ENCODE peak calls at places on chromosomes 11 and 22, in ten cellular contexts. One of them, this sample, is unnamed.

GRCh38 chr11:57476883-57477506 is 16.7 kb downstream of the RTN4RL2 start:
- DNase-seq in NCI-H748 treated with DMSO at 0.1 percent for 48 hours: no peak
- DNase-seq in neural crest cell: no peak
- DNase-seq in Karpas-422: peak
- DNase-seq in NCI-H1092 treated with DMSO at 0.1 percent for 48 hours: no peak
- DNase-seq in SHP77: no peak
- DNase-seq in endodermal cell: peak
- DNase-seq in activated T-cell treated with anti-CD3 and anti-CD28 coated beads for 1 hour: no peak
- DNase-seq in germinal center: peak
- DNase-seq in suprapubic skin: no peak
- DNase-seq in this sample: peak

GRCh38 chr11:3231851-3232744 is at the start of gene MRGPRE:
- DNase-seq in NCI-H748 treated with DMSO at 0.1 percent for 48 hours: no peak
- DNase-seq in neural crest cell: no peak
- DNase-seq in Karpas-422: no peak
- DNase-seq in NCI-H1092 treated with DMSO at 0.1 percent for 48 hours: peak
- DNase-seq in SHP77: peak
- DNase-seq in endodermal cell: peak
- DNase-seq in activated T-cell treated with anti-CD3 and anti-CD28 coated beads for 1 hour: no peak
- DNase-seq in germinal center: no peak
- DNase-seq in suprapubic skin: peak
- DNase-seq in this sample: peak

GRCh38 chr11:9906043-9906791 is 242.3 kb downstream of the SWAP70 start:
- DNase-seq in NCI-H748 treated with DMSO at 0.1 percent for 48 hours: no peak
- DNase-seq in neural crest cell: no peak
- DNase-seq in Karpas-422: no peak
- DNase-seq in NCI-H1092 treated with DMSO at 0.1 percent for 48 hours: no peak
- DNase-seq in SHP77: no peak
- DNase-seq in endodermal cell: peak
- DNase-seq in activated T-cell treated with anti-CD3 and anti-CD28 coated beads for 1 hour: no peak
- DNase-seq in germinal center: no peak
- DNase-seq in suprapubic skin: no peak
- DNase-seq in this sample: no peak

GRCh38 chr22:35611891-35612576 is 5.1 kb downstream of the MB start:
- DNase-seq in NCI-H748 treated with DMSO at 0.1 percent for 48 hours: no peak
- DNase-seq in neural crest cell: no peak
- DNase-seq in Karpas-422: no peak
- DNase-seq in NCI-H1092 treated with DMSO at 0.1 percent for 48 hours: no peak
- DNase-seq in SHP77: no peak
- DNase-seq in endodermal cell: no peak
- DNase-seq in activated T-cell treated with anti-CD3 and anti-CD28 coated beads for 1 hour: no peak
- DNase-seq in germinal center: peak
- DNase-seq in suprapubic skin: no peak
- DNase-seq in this sample: no peak

GRCh38 chr11:58928082-58928574 is 11.2 kb upstream of the GLYATL1 start:
- DNase-seq in NCI-H748 treated with DMSO at 0.1 percent for 48 hours: no peak
- DNase-seq in neural crest cell: no peak
- DNase-seq in Karpas-422: no peak
- DNase-seq in NCI-H1092 treated with DMSO at 0.1 percent for 48 hours: no peak
- DNase-seq in SHP77: no peak
- DNase-seq in endodermal cell: peak
- DNase-seq in activated T-cell treated with anti-CD3 and anti-CD28 coated beads for 1 hour: no peak
- DNase-seq in germinal center: no peak
- DNase-seq in suprapubic skin: no peak
- DNase-seq in this sample: no peak

GRCh38 chr11:34239465-34240149 is 118.2 kb downstream of the ABTB2 start:
- DNase-seq in NCI-H748 treated with DMSO at 0.1 percent for 48 hours: no peak
- DNase-seq in neural crest cell: no peak
- DNase-seq in Karpas-422: peak
- DNase-seq in NCI-H1092 treated with DMSO at 0.1 percent for 48 hours: no peak
- DNase-seq in SHP77: no peak
- DNase-seq in endodermal cell: no peak
- DNase-seq in activated T-cell treated with anti-CD3 and anti-CD28 coated beads for 1 hour: no peak
- DNase-seq in germinal center: no peak
- DNase-seq in suprapubic skin: no peak
- DNase-seq in this sample: no peak

GRCh38 chr22:20579273-20580120 is 72.1 kb downstream of the MED15 start:
- DNase-seq in NCI-H748 treated with DMSO at 0.1 percent for 48 hours: no peak
- DNase-seq in neural crest cell: no peak
- DNase-seq in Karpas-422: peak
- DNase-seq in NCI-H1092 treated with DMSO at 0.1 percent for 48 hours: peak
- DNase-seq in SHP77: no peak
- DNase-seq in endodermal cell: no peak
- DNase-seq in activated T-cell treated with anti-CD3 and anti-CD28 coated beads for 1 hour: no peak
- DNase-seq in germinal center: no peak
- DNase-seq in suprapubic skin: no peak
- DNase-seq in this sample: no peak

GRCh38 chr11:17542249-17542648 is 2.0 kb downstream of the USH1C start:
- DNase-seq in NCI-H748 treated with DMSO at 0.1 percent for 48 hours: no peak
- DNase-seq in neural crest cell: no peak
- DNase-seq in Karpas-422: no peak
- DNase-seq in NCI-H1092 treated with DMSO at 0.1 percent for 48 hours: no peak
- DNase-seq in SHP77: no peak
- DNase-seq in endodermal cell: no peak
- DNase-seq in activated T-cell treated with anti-CD3 and anti-CD28 coated beads for 1 hour: no peak
- DNase-seq in germinal center: no peak
- DNase-seq in suprapubic skin: no peak
- DNase-seq in this sample: no peak

GRCh38 chr11:72684236-72684912 is 10.2 kb upstream of the PDE2A start:
- DNase-seq in NCI-H748 treated with DMSO at 0.1 percent for 48 hours: no peak
- DNase-seq in neural crest cell: peak
- DNase-seq in Karpas-422: peak
- DNase-seq in NCI-H1092 treated with DMSO at 0.1 percent for 48 hours: no peak
- DNase-seq in SHP77: peak
- DNase-seq in endodermal cell: peak
- DNase-seq in activated T-cell treated with anti-CD3 and anti-CD28 coated beads for 1 hour: peak
- DNase-seq in germinal center: peak
- DNase-seq in suprapubic skin: peak
- DNase-seq in this sample: peak

GRCh38 chr11:45217991-45218390 is 68.2 kb downstream of the SYT13 start:
- DNase-seq in NCI-H748 treated with DMSO at 0.1 percent for 48 hours: no peak
- DNase-seq in neural crest cell: no peak
- DNase-seq in Karpas-422: no peak
- DNase-seq in NCI-H1092 treated with DMSO at 0.1 percent for 48 hours: no peak
- DNase-seq in SHP77: no peak
- DNase-seq in endodermal cell: no peak
- DNase-seq in activated T-cell treated with anti-CD3 and anti-CD28 coated beads for 1 hour: no peak
- DNase-seq in germinal center: no peak
- DNase-seq in suprapubic skin: no peak
- DNase-seq in this sample: no peak

GRCh38 chr22:46964773-46965550 is 202.5 kb downstream of the TBC1D22A start:
- DNase-seq in NCI-H748 treated with DMSO at 0.1 percent for 48 hours: no peak
- DNase-seq in neural crest cell: no peak
- DNase-seq in Karpas-422: no peak
- DNase-seq in NCI-H1092 treated with DMSO at 0.1 percent for 48 hours: no peak
- DNase-seq in SHP77: no peak
- DNase-seq in endodermal cell: no peak
- DNase-seq in activated T-cell treated with anti-CD3 and anti-CD28 coated beads for 1 hour: no peak
- DNase-seq in germinal center: no peak
- DNase-seq in suprapubic skin: no peak
- DNase-seq in this sample: no peak

GRCh38 chr22:20803696-20804324 is 29.9 kb downstream of the SERPIND1 start:
- DNase-seq in NCI-H748 treated with DMSO at 0.1 percent for 48 hours: no peak
- DNase-seq in neural crest cell: peak
- DNase-seq in Karpas-422: peak
- DNase-seq in NCI-H1092 treated with DMSO at 0.1 percent for 48 hours: no peak
- DNase-seq in SHP77: peak
- DNase-seq in endodermal cell: peak
- DNase-seq in activated T-cell treated with anti-CD3 and anti-CD28 coated beads for 1 hour: no peak
- DNase-seq in germinal center: no peak
- DNase-seq in suprapubic skin: no peak
- DNase-seq in this sample: peak

GRCh38 chr11:47514825-47515647 is 37.9 kb downstream of the CELF1 start:
- DNase-seq in NCI-H748 treated with DMSO at 0.1 percent for 48 hours: no peak
- DNase-seq in neural crest cell: no peak
- DNase-seq in Karpas-422: peak
- DNase-seq in NCI-H1092 treated with DMSO at 0.1 percent for 48 hours: no peak
- DNase-seq in SHP77: no peak
- DNase-seq in endodermal cell: no peak
- DNase-seq in activated T-cell treated with anti-CD3 and anti-CD28 coated beads for 1 hour: no peak
- DNase-seq in germinal center: peak
- DNase-seq in suprapubic skin: no peak
- DNase-seq in this sample: no peak

GRCh38 chr11:111336062-111336461 is 37.7 kb downstream of the POU2AF3 start:
- DNase-seq in NCI-H748 treated with DMSO at 0.1 percent for 48 hours: no peak
- DNase-seq in neural crest cell: no peak
- DNase-seq in Karpas-422: peak
- DNase-seq in NCI-H1092 treated with DMSO at 0.1 percent for 48 hours: no peak
- DNase-seq in SHP77: no peak
- DNase-seq in endodermal cell: no peak
- DNase-seq in activated T-cell treated with anti-CD3 and anti-CD28 coated beads for 1 hour: no peak
- DNase-seq in germinal center: no peak
- DNase-seq in suprapubic skin: no peak
- DNase-seq in this sample: no peak

GRCh38 chr11:66749091-66749490 is 20.1 kb upstream of the SPTBN2 start:
- DNase-seq in NCI-H748 treated with DMSO at 0.1 percent for 48 hours: no peak
- DNase-seq in neural crest cell: no peak
- DNase-seq in Karpas-422: no peak
- DNase-seq in NCI-H1092 treated with DMSO at 0.1 percent for 48 hours: peak
- DNase-seq in SHP77: no peak
- DNase-seq in endodermal cell: no peak
- DNase-seq in activated T-cell treated with anti-CD3 and anti-CD28 coated beads for 1 hour: no peak
- DNase-seq in germinal center: no peak
- DNase-seq in suprapubic skin: no peak
- DNase-seq in this sample: no peak

GRCh38 chr11:78690588-78690987 is 115.9 kb upstream of the NARS2 start:
- DNase-seq in NCI-H748 treated with DMSO at 0.1 percent for 48 hours: no peak
- DNase-seq in neural crest cell: no peak
- DNase-seq in Karpas-422: no peak
- DNase-seq in NCI-H1092 treated with DMSO at 0.1 percent for 48 hours: no peak
- DNase-seq in SHP77: no peak
- DNase-seq in endodermal cell: no peak
- DNase-seq in activated T-cell treated with anti-CD3 and anti-CD28 coated beads for 1 hour: no peak
- DNase-seq in germinal center: no peak
- DNase-seq in suprapubic skin: no peak
- DNase-seq in this sample: no peak

GRCh38 chr11:44631831-44632230 is 66.4 kb downstream of the CD82 start:
- DNase-seq in NCI-H748 treated with DMSO at 0.1 percent for 48 hours: no peak
- DNase-seq in neural crest cell: no peak
- DNase-seq in Karpas-422: no peak
- DNase-seq in NCI-H1092 treated with DMSO at 0.1 percent for 48 hours: no peak
- DNase-seq in SHP77: no peak
- DNase-seq in endodermal cell: no peak
- DNase-seq in activated T-cell treated with anti-CD3 and anti-CD28 coated beads for 1 hour: no peak
- DNase-seq in germinal center: no peak
- DNase-seq in suprapubic skin: no peak
- DNase-seq in this sample: no peak

GRCh38 chr11:112364962-112365481 is 104.4 kb upstream of the PLET1 start:
- DNase-seq in NCI-H748 treated with DMSO at 0.1 percent for 48 hours: no peak
- DNase-seq in neural crest cell: no peak
- DNase-seq in Karpas-422: no peak
- DNase-seq in NCI-H1092 treated with DMSO at 0.1 percent for 48 hours: no peak
- DNase-seq in SHP77: peak
- DNase-seq in endodermal cell: no peak
- DNase-seq in activated T-cell treated with anti-CD3 and anti-CD28 coated beads for 1 hour: no peak
- DNase-seq in germinal center: no peak
- DNase-seq in suprapubic skin: no peak
- DNase-seq in this sample: no peak

GRCh38 chr11:78541537-78541936 is 33.1 kb downstream of the NARS2 start:
- DNase-seq in NCI-H748 treated with DMSO at 0.1 percent for 48 hours: no peak
- DNase-seq in neural crest cell: no peak
- DNase-seq in Karpas-422: peak
- DNase-seq in NCI-H1092 treated with DMSO at 0.1 percent for 48 hours: no peak
- DNase-seq in SHP77: no peak
- DNase-seq in endodermal cell: no peak
- DNase-seq in activated T-cell treated with anti-CD3 and anti-CD28 coated beads for 1 hour: no peak
- DNase-seq in germinal center: no peak
- DNase-seq in suprapubic skin: no peak
- DNase-seq in this sample: no peak

GRCh38 chr22:17700778-17701177 is 62.2 kb downstream of the BCL2L13 start:
- DNase-seq in NCI-H748 treated with DMSO at 0.1 percent for 48 hours: no peak
- DNase-seq in neural crest cell: no peak
- DNase-seq in Karpas-422: no peak
- DNase-seq in NCI-H1092 treated with DMSO at 0.1 percent for 48 hours: no peak
- DNase-seq in SHP77: no peak
- DNase-seq in endodermal cell: no peak
- DNase-seq in activated T-cell treated with anti-CD3 and anti-CD28 coated beads for 1 hour: no peak
- DNase-seq in germinal center: no peak
- DNase-seq in suprapubic skin: no peak
- DNase-seq in this sample: no peak